ENCODE peak calls at places on chromosome 22, in nine cellular contexts. P, J, E, N, S, O, D, X and H are unnamed samples.

GRCh38 chr22:49497266-49497665 is 330.4 kb downstream of the BRD1 start:
- DNase-seq in P (no peak), J (no peak), E (no peak), N (no peak), S (no peak), O (no peak), D (no peak), X (no peak), H (no peak)

GRCh38 chr22:44024288-44024908 is at the start of gene PARVB:
- DNase-seq in P (no peak), J (peak; percentile 32), E (peak; percentile 56), N (peak; percentile 81), S (peak; percentile 60), O (no peak), D (no peak), X (no peak), H (peak; percentile 32)

GRCh38 chr22:16961477-16962186 is 46.4 kb downstream of the GAB4 start:
- DNase-seq in P (no peak), J (no peak), E (no peak), N (no peak), S (no peak), O (no peak), D (no peak), X (no peak), H (no peak)

GRCh38 chr22:20904008-20904979 is 12.9 kb upstream of the CRKL start:
- DNase-seq in P (no peak), J (no peak), E (no peak), N (no peak), S (no peak), O (peak; percentile 99), D (peak; percentile 99), X (peak; percentile 83), H (peak; percentile 98)

GRCh38 chr22:17257091-17257490 is 37.9 kb upstream of the ADA2 start:
- DNase-seq in P (no peak), J (no peak), E (no peak), N (peak; percentile 29), S (no peak), O (no peak), D (no peak), X (no peak), H (no peak)

GRCh38 chr22:17919276-17920144 is 104.9 kb downstream of the MICAL3 start:
- DNase-seq in P (no peak), J (no peak), E (no peak), N (no peak), S (no peak), O (no peak), D (no peak), X (no peak), H (peak; percentile 33)

GRCh38 chr22:18078329-18079041 is 695 bp downstream of the PEX26 start:
- DNase-seq in P (peak; percentile 26), J (peak; percentile 70), E (peak; percentile 61), N (peak; percentile 81), S (peak; percentile 87), O (peak; percentile 19), D (peak; percentile 30), X (no peak), H (peak; percentile 36)

GRCh38 chr22:35231585-35232084 is 25.7 kb upstream of the HMGXB4 start:
- DNase-seq in P (peak; percentile 61), J (peak; percentile 91), E (peak; percentile 49), N (peak; percentile 72), S (peak; percentile 95), O (peak; percentile 55), D (peak; percentile 68), X (peak; percentile 47), H (peak; percentile 68)

GRCh38 chr22:50182176-50183081 is 3.3 kb upstream of the TRABD start:
- DNase-seq in P (no peak), J (no peak), E (peak; percentile 53), N (no peak), S (peak; percentile 12), O (no peak), D (no peak), X (no peak), H (no peak)

GRCh38 chr22:45493286-45493771 is 9.4 kb upstream of the FBLN1 start:
- DNase-seq in P (no peak), J (no peak), E (peak; percentile 66), N (no peak), S (no peak), O (no peak), D (peak; percentile 64), X (no peak), H (peak; percentile 80)

GRCh38 chr22:45496451-45496941 is 6.2 kb upstream of the FBLN1 start:
- DNase-seq in P (no peak), J (no peak), E (peak; percentile 51), N (no peak), S (no peak), O (no peak), D (no peak), X (no peak), H (peak; percentile 59)

GRCh38 chr22:45497268-45497667 is 5.4 kb upstream of the FBLN1 start:
- DNase-seq in P (peak; percentile 25), J (no peak), E (no peak), N (no peak), S (no peak), O (peak; percentile 18), D (peak; percentile 44), X (no peak), H (peak; percentile 56)

GRCh38 chr22:45499746-45500145 is 2.9 kb upstream of the FBLN1 start:
- DNase-seq in P (no peak), J (no peak), E (peak; percentile 57), N (no peak), S (no peak), O (no peak), D (no peak), X (no peak), H (no peak)

DNA sequence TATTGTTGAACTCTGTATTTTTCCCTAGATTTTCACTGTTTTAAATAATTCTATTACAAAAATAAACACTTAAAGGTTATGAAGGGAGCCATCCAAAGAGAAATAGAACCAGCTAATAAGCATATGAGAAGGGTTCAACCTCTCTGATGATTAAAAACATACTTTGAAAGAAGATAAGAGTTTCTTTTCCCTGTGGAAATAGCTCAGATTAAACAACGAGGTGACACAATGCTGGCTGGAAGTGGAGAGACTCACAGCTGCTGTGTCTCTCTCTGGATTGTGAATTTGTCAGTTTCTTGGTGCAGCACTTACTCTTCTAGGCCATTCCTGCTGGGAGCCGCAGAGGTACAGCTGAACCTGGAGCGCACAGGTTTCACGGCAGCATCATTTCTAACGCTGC is 4.9 kb upstream of the FBLN1 start:
- DNase-seq in P (no peak), J (no peak), E (peak; percentile 6), N (no peak), S (no peak), O (peak; percentile 63), D (no peak), X (no peak), H (peak; percentile 65)
- H3K4me3 ChIP-seq in P (no peak overlapping the region), J (peak overlapping the region; percentile 1), E (no peak overlapping the region), N (no peak overlapping the region), S (no peak overlapping the region), O (peak overlapping the region; percentile 14), D (no peak overlapping the region), X (no peak overlapping the region), H (no peak overlapping the region)

GRCh38 chr22:46673677-46674236 is 53.6 kb downstream of the GRAMD4 start:
- DNase-seq in P (no peak), J (no peak), E (no peak), N (peak; percentile 73), S (no peak), O (no peak), D (no peak), X (no peak), H (no peak)
- H3K4me3 ChIP-seq in P (no peak overlapping the region), J (no peak overlapping the region), E (no peak overlapping the region), N (no peak overlapping the region), S (no peak overlapping the region), O (no peak overlapping the region), D (no peak overlapping the region), X (no peak overlapping the region), H (no peak overlapping the region)

GRCh38 chr22:39996732-39997131 is 2.0 kb downstream of the FAM83F start:
- DNase-seq in P (peak; percentile 11), J (no peak), E (no peak), N (no peak), S (no peak), O (no peak), D (no peak), X (no peak), H (no peak)

GRCh38 chr22:39999144-39999757 is 4.5 kb downstream of the FAM83F start:
- DNase-seq in P (no peak), J (no peak), E (no peak), N (no peak), S (no peak), O (peak; percentile 84), D (peak; percentile 61), X (no peak), H (peak; percentile 87)

GRCh38 chr22:39997421-39997820 is 2.7 kb downstream of the FAM83F start:
- DNase-seq in P (no peak), J (no peak), E (no peak), N (no peak), S (no peak), O (no peak), D (no peak), X (no peak), H (no peak)

GRCh38 chr22:40000171-40000570 is 5.4 kb downstream of the FAM83F start:
- DNase-seq in P (no peak), J (no peak), E (no peak), N (no peak), S (no peak), O (no peak), D (no peak), X (no peak), H (no peak)

DNA sequence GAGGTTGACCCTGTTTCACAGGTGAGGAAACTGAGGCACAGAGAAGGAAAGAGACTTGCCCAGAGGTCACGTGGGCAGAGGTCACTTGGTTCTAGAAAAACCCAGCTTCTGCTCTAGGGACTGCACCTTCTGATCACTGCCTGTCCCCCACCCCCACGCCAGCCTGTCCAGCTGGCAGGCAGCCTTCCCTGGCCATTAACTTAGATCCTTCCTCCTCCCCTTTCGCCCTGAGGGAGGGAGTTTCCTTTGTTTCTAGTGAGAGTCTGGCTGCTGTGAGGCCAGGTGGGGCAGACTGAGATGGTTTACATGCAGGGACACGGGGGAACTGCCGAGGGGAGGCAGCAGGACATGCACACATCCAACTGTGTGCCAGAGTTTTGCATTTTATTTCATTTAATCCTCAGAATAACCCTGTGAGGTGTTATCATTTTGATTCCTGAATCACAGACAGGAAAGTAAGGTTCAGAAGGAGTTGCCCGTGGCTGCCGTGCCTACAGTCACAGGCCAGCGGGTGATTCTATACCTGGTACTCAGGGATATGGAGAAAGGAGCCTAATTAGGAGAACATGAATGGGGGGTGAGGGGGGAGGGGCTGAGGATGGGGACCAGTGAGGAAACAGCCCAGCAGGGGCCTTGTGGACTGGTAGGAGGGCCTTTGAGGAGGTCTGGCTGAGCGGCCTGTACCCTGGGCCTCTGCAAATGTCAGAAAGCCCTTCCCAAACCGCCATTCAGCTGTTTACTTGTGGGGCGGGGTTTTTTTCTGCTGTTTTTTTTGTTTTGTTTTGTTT is 3.4 kb downstream of the FAM83F start:
- DNase-seq in P (peak; percentile 48), J (no peak), E (no peak), N (peak; percentile 86), S (no peak), O (peak; percentile 36), D (no peak), X (no peak), H (peak; percentile 10)
- H3K4me3 ChIP-seq in P (no peak overlapping the region), J (no peak overlapping the region), E (no peak overlapping the region), N (no peak overlapping the region), S (no peak overlapping the region), O (no peak overlapping the region), D (no peak overlapping the region), X (no peak overlapping the region), H (no peak overlapping the region)

DNA sequence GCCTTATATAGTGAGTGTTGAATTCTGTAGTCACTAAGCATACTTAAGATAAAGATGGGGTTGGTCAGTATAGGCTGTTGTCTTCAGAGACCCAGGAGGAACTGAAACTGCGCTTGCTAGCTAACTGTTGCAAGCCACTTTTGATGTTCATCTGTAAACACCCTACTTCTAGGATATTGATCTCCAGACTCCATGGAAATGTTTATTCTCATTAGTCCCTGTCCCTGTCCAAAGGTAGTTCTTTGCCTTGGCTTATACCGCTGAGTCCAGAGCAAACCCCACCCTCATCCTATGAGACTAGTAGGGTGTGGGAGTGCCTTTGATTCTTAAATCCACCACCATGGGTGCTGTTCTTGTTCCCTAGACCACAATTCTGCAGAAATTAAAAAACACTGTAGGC is 36.4 kb downstream of the DEPDC5 start:
- DNase-seq in P (no peak), J (no peak), E (no peak), N (no peak), S (peak; percentile 60), O (no peak), D (no peak), X (no peak), H (no peak)
- H3K4me3 ChIP-seq in P (no peak overlapping the region), J (no peak overlapping the region), E (no peak overlapping the region), N (no peak overlapping the region), S (no peak overlapping the region), O (no peak overlapping the region), D (no peak overlapping the region), X (no peak overlapping the region), H (no peak overlapping the region)